ENCODE peak calls at places on chromosome 9, in nine cellular contexts. N, F, Z, A, Q, H, L, J and U are unnamed samples. For H3K9me3, the result is how much of the 10 kb centered on the place peaks cover.

GRCh38 chr9:113519401-113520108 is 56.0 kb downstream of the RGS3 start:
- DNase-seq in N (no peak), F (no peak), Z (no peak), A (no peak), Q (no peak), H (no peak), L (no peak), J (no peak), U (no peak)

GRCh38 chr9:109001275-109001676 is 12.0 kb downstream of the CTNNAL1 start:
- DNase-seq in N (peak), F (no peak), Z (no peak), A (no peak), Q (no peak), H (no peak), L (no peak), J (no peak), U (no peak)

GRCh38 chr9:38094165-38094564 is 25.1 kb upstream of the SHB start:
- DNase-seq in N (no peak), F (no peak), Z (no peak), A (no peak), Q (no peak), H (no peak), L (peak), J (no peak), U (no peak)

GRCh38 chr9:90007516-90008430 is 403.0 kb downstream of the GADD45G start:
- DNase-seq in N (no peak), F (no peak), Z (no peak), A (no peak), Q (no peak), H (peak), L (no peak), J (no peak), U (no peak)

GRCh38 chr9:38362912-38363588 is 29.5 kb upstream of the ALDH1B1 start:
- DNase-seq in N (peak), F (peak), Z (peak), A (no peak), Q (peak), H (peak), L (no peak), J (no peak), U (peak)

GRCh38 chr9:112753725-112754124 is 3.2 kb downstream of the SNX30 start:
- DNase-seq in N (peak), F (no peak), Z (no peak), A (no peak), Q (no peak), H (peak), L (no peak), J (no peak), U (no peak)

GRCh38 chr9:90012825-90013425 is 408.1 kb downstream of the GADD45G start:
- DNase-seq in N (no peak), F (no peak), Z (peak), A (no peak), Q (no peak), H (no peak), L (no peak), J (no peak), U (no peak)

GRCh38 chr9:129012343-129012742 is 15.8 kb downstream of the SH3GLB2 start:
- DNase-seq in N (no peak), F (no peak), Z (no peak), A (no peak), Q (no peak), H (no peak), L (no peak), J (no peak), U (no peak)

GRCh38 chr9:14752871-14753270 is 30.3 kb upstream of the CER1 start:
- DNase-seq in N (no peak), F (no peak), Z (no peak), A (no peak), Q (no peak), H (no peak), L (no peak), J (no peak), U (no peak)

GRCh38 chr9:19828586-19828985 is 39.7 kb upstream of the SLC24A2 start:
- DNase-seq in N (no peak), F (no peak), Z (no peak), A (no peak), Q (no peak), H (no peak), L (no peak), J (no peak), U (no peak)

GRCh38 chr9:83937861-83938455 is 16.7 kb upstream of the KIF27 start:
- DNase-seq in N (no peak), F (peak), Z (no peak), A (peak), Q (no peak), H (no peak), L (no peak), J (no peak), U (peak)

GRCh38 chr9:113638504-113638903 is 175.0 kb downstream of the RGS3 start:
- DNase-seq in N (no peak), F (no peak), Z (no peak), A (no peak), Q (no peak), H (no peak), L (no peak), J (no peak), U (no peak)

GRCh38 chr9:18333157-18333556 is 140.8 kb upstream of the ADAMTSL1 start:
- DNase-seq in N (no peak), F (no peak), Z (no peak), A (no peak), Q (no peak), H (no peak), L (no peak), J (no peak), U (no peak)

GRCh38 chr9:121288874-121289553 is 21.1 kb downstream of the GSN start:
- DNase-seq in N (no peak), F (no peak), Z (peak), A (no peak), Q (peak), H (peak), L (peak), J (no peak), U (peak)

GRCh38 chr9:71909887-71910601 is 949 bp downstream of the ABHD17B start:
- DNase-seq in N (peak), F (peak), Z (peak), A (peak), Q (peak), H (no peak), L (peak), J (no peak), U (peak)

GRCh38 chr9:96073531-96074284 is 198.2 kb downstream of the ERCC6L2 start:
- DNase-seq in N (no peak), F (no peak), Z (peak), A (no peak), Q (no peak), H (no peak), L (no peak), J (no peak), U (no peak)

GRCh38 chr9:8960254-8960653 is 1160.7 kb upstream of the DMAC1 start:
- DNase-seq in N (no peak), F (no peak), Z (no peak), A (no peak), Q (no peak), H (no peak), L (no peak), J (no peak), U (no peak)

GRCh38 chr9:132977626-132978450 is 656 bp upstream of the GFI1B start:
- DNase-seq in N (no peak), F (peak), Z (peak), A (peak), Q (peak), H (no peak), L (no peak), J (no peak), U (peak)

GRCh38 chr9:74773886-74774479 is 113.7 kb downstream of the TRPM6 start:
- DNase-seq in N (peak), F (peak), Z (peak), A (peak), Q (peak), H (peak), L (peak), J (peak), U (peak)

GRCh38 chr9:114037961-114038723 is 40.0 kb downstream of the AMBP start:
- DNase-seq in N (peak), F (no peak), Z (no peak), A (no peak), Q (no peak), H (no peak), L (peak), J (no peak), U (peak)

GRCh38 chr9:127148014-127148413 is 25.6 kb upstream of the ANGPTL2 start:
- DNase-seq in N (no peak), F (no peak), Z (no peak), A (no peak), Q (no peak), H (no peak), L (no peak), J (no peak), U (no peak)

GRCh38 chr9:115158666-115159481 is 40.9 kb upstream of the TNC start:
- DNase-seq in N (no peak), F (no peak), Z (no peak), A (no peak), Q (no peak), H (no peak), L (peak), J (no peak), U (no peak)

GRCh38 chr9:27377147-27377807 is 80.3 kb upstream of the EQTN start:
- DNase-seq in N (no peak), F (no peak), Z (no peak), A (no peak), Q (no peak), H (no peak), L (no peak), J (no peak), U (no peak)

GRCh38 chr9:86700601-86701000 is 246.7 kb downstream of the GAS1 start:
- DNase-seq in N (no peak), F (no peak), Z (peak), A (no peak), Q (peak), H (no peak), L (no peak), J (no peak), U (no peak)

GRCh38 chr9:127776195-127776918 is 2.1 kb downstream of the SH2D3C start:
- DNase-seq in N (no peak), F (peak), Z (no peak), A (peak), Q (no peak), H (no peak), L (no peak), J (no peak), U (peak)

GRCh38 chr9:37798677-37799076 is 1.9 kb upstream of the DCAF10 start:
- DNase-seq in N (no peak), F (no peak), Z (no peak), A (no peak), Q (no peak), H (no peak), L (no peak), J (no peak), U (no peak)

GRCh38 chr9:21561502-21561901 is 79.4 kb upstream of the IFNE start:
- DNase-seq in N (no peak), F (no peak), Z (no peak), A (no peak), Q (no peak), H (no peak), L (no peak), J (no peak), U (no peak)

GRCh38 chr9:29214162-29214520 is 1640.9 kb upstream of the C9orf72 start:
- DNase-seq in N (no peak), F (no peak), Z (peak), A (no peak), Q (no peak), H (no peak), L (no peak), J (no peak), U (peak)

GRCh38 chr9:85515021-85515420 is 226.7 kb downstream of the AGTPBP1 start:
- DNase-seq in N (no peak), F (no peak), Z (no peak), A (no peak), Q (no peak), H (no peak), L (no peak), J (peak), U (no peak)

GRCh38 chr9:128722380-128723351 is 1.3 kb downstream of the ZDHHC12 start:
- DNase-seq in N (no peak), F (no peak), Z (no peak), A (no peak), Q (no peak), H (no peak), L (no peak), J (no peak), U (no peak)

GRCh38 chr9:134899168-134899567 is 18.5 kb downstream of the FCN1 start:
- DNase-seq in N (no peak), F (no peak), Z (no peak), A (no peak), Q (no peak), H (no peak), L (no peak), J (no peak), U (no peak)
- H3K27ac ChIP-seq in N (no peak), F (no peak), Z (no peak), A (no peak), Q (no peak), H (no peak), L (no peak), J (no peak), U (no peak)

GRCh38 chr9:69204869-69205268 is 30.8 kb downstream of the TJP2 start:
- DNase-seq in N (no peak), F (no peak), Z (no peak), A (no peak), Q (peak), H (no peak), L (peak), J (no peak), U (peak)
- H3K4me3 ChIP-seq in N (no peak), F (no peak), Z (no peak), A (no peak), Q (no peak), H (peak), L (no peak), J (no peak), U (no peak)

DNA sequence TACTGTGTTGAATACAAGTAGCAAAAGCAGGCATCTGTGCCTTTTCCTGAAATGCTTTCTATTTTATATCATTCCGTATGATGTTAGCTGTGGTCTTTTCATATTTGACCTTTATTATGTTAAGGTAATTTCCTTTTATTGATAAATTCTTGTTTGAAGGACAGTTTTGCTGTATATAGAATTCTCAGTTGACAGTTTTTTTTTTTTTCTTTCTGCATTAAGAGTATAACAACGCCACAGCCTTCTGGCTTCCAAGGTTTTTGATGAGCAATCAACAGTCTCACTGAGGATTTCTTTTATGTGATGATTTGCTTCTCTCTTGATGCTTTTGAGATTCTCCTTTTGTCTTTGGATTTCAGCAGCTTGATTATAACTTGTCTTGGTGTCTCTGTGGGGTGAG is 23.6 kb downstream of the ZNF483 start:
- DNase-seq in N (no peak), F (no peak), Z (no peak), A (no peak), Q (no peak), H (no peak), L (no peak), J (no peak), U (no peak)
- H3K9me3 ChIP-seq in N (under half), F (under half), Z (half or more), A (under half), Q (under half), H (under half), L (under half), J (under half), U (half or more)

GRCh38 chr9:106644661-106645060 is 218.3 kb upstream of the ZNF462 start:
- DNase-seq in N (no peak), F (no peak), Z (no peak), A (no peak), Q (no peak), H (no peak), L (no peak), J (no peak), U (no peak)

GRCh38 chr9:106634641-106635040 is 228.3 kb upstream of the ZNF462 start:
- DNase-seq in N (no peak), F (no peak), Z (no peak), A (no peak), Q (no peak), H (no peak), L (no peak), J (no peak), U (no peak)

GRCh38 chr9:106643211-106643930 is 219.6 kb upstream of the ZNF462 start:
- DNase-seq in N (no peak), F (no peak), Z (no peak), A (no peak), Q (no peak), H (no peak), L (no peak), J (no peak), U (no peak)

GRCh38 chr9:106634183-106634582 is 228.8 kb upstream of the ZNF462 start:
- DNase-seq in N (no peak), F (no peak), Z (no peak), A (no peak), Q (no peak), H (no peak), L (no peak), J (no peak), U (no peak)

GRCh38 chr9:106639873-106640568 is 222.9 kb upstream of the ZNF462 start:
- DNase-seq in N (no peak), F (no peak), Z (no peak), A (no peak), Q (no peak), H (no peak), L (no peak), J (no peak), U (no peak)
- H3K27ac ChIP-seq in N (no peak), F (no peak), Z (no peak), A (no peak), Q (no peak), H (no peak), L (no peak), J (no peak), U (no peak)

GRCh38 chr9:107283621-107284616 is 840 bp downstream of the RAD23B start:
- DNase-seq in N (peak), F (peak), Z (peak), A (peak), Q (peak), H (peak), L (peak), J (no peak), U (peak)

GRCh38 chr9:107284636-107285035 is 1.6 kb downstream of the RAD23B start:
- DNase-seq in N (no peak), F (peak), Z (no peak), A (no peak), Q (no peak), H (no peak), L (no peak), J (no peak), U (no peak)

GRCh38 chr9:107282759-107283620 is at the start of gene RAD23B:
- DNase-seq in N (peak), F (peak), Z (peak), A (peak), Q (peak), H (peak), L (peak), J (peak), U (peak)

GRCh38 chr9:107286057-107286456 is 3.0 kb downstream of the RAD23B start:
- DNase-seq in N (no peak), F (no peak), Z (no peak), A (no peak), Q (no peak), H (no peak), L (no peak), J (no peak), U (no peak)

GRCh38 chr9:107285292-107285691 is 2.2 kb downstream of the RAD23B start:
- DNase-seq in N (no peak), F (no peak), Z (no peak), A (no peak), Q (no peak), H (no peak), L (no peak), J (no peak), U (no peak)
- H3K4me3 ChIP-seq in N (peak), F (peak), Z (peak), A (peak), Q (peak), H (peak), L (peak), J (peak), U (peak)

GRCh38 chr9:131723632-131724031 is 16.2 kb downstream of the RAPGEF1 start:
- DNase-seq in N (no peak), F (no peak), Z (no peak), A (no peak), Q (no peak), H (no peak), L (no peak), J (no peak), U (no peak)
- H3K9me3 ChIP-seq in N (under half), F (under half), Z (under half), A (under half), Q (under half), H (under half), L (under half), J (under half), U (under half)

GRCh38 chr9:4277531-4277991 is 22.3 kb downstream of the GLIS3 start:
- DNase-seq in N (no peak), F (no peak), Z (no peak), A (no peak), Q (no peak), H (no peak), L (no peak), J (no peak), U (no peak)
- H3K27ac ChIP-seq in N (peak), F (no peak), Z (no peak), A (no peak), Q (no peak), H (no peak), L (no peak), J (no peak), U (peak)

GRCh38 chr9:137296214-137297059 is 5.6 kb downstream of the NRARP start:
- DNase-seq in N (no peak), F (no peak), Z (peak), A (no peak), Q (no peak), H (no peak), L (no peak), J (no peak), U (no peak)
- H3K4me3 ChIP-seq in N (no peak), F (no peak), Z (peak), A (no peak), Q (peak), H (no peak), L (peak), J (no peak), U (peak)

DNA sequence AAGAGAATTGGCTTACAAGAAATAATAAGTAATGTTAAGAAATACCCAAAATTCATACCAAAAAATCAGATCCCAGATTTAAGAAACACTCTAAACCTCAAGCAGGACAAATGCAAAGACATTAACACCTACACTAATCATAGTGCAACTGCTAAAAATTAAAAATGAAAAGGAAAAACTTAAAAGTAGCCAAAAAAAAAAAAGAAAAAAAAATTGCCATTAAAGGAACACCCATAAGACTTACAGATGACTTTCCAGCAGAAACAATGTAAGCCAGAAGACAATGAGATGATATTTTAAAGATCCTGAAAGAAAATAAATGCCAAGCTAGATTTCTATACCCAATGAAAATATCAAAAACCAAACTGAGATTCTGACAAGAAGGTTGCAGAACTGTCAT is 101.5 kb downstream of the DENND1A start:
- DNase-seq in N (no peak), F (no peak), Z (no peak), A (no peak), Q (no peak), H (no peak), L (no peak), J (no peak), U (no peak)
- H3K9me3 ChIP-seq in N (under half), F (under half), Z (under half), A (under half), Q (under half), H (under half), L (under half), J (under half), U (under half)

GRCh38 chr9:122394265-122395242 is 23.7 kb downstream of the PTGS1 start:
- DNase-seq in N (peak), F (no peak), Z (no peak), A (no peak), Q (peak), H (peak), L (peak), J (no peak), U (no peak)

GRCh38 chr9:122392714-122393113 is 21.9 kb downstream of the PTGS1 start:
- DNase-seq in N (no peak), F (no peak), Z (no peak), A (no peak), Q (no peak), H (no peak), L (no peak), J (no peak), U (no peak)

GRCh38 chr9:122389799-122390481 is 19.1 kb downstream of the PTGS1 start:
- DNase-seq in N (peak), F (peak), Z (peak), A (no peak), Q (no peak), H (no peak), L (peak), J (no peak), U (no peak)

GRCh38 chr9:122393284-122393983 is 22.6 kb downstream of the PTGS1 start:
- DNase-seq in N (no peak), F (no peak), Z (no peak), A (no peak), Q (no peak), H (no peak), L (no peak), J (no peak), U (no peak)

GRCh38 chr9:122392284-122392683 is 21.5 kb downstream of the PTGS1 start:
- DNase-seq in N (peak), F (no peak), Z (no peak), A (no peak), Q (no peak), H (no peak), L (no peak), J (no peak), U (no peak)
- H3K27ac ChIP-seq in N (no peak), F (no peak), Z (peak), A (no peak), Q (no peak), H (no peak), L (peak), J (no peak), U (no peak)